ENCODE peak calls at places on chromosomes 7 and 10, in seven cellular contexts. One of them, this sample, is unnamed.

GRCh38 chr7:70944516-70944915 is 187.4 kb upstream of the GALNT17 start:
- DNase-seq in NT2/D1: no peak
- DNase-seq in OCI-LY7: no peak
- DNase-seq in naive thymus-derived CD4-positive, alpha-beta T cell: no peak
- DNase-seq in psoas muscle: no peak
- DNase-seq in aorta: no peak
- DNase-seq in neural progenitor cell: no peak
- DNase-seq in this sample: no peak

GRCh38 chr10:116255931-116256748 is 16.9 kb downstream of the GFRA1 start:
- DNase-seq in NT2/D1: no peak
- DNase-seq in OCI-LY7: no peak
- DNase-seq in naive thymus-derived CD4-positive, alpha-beta T cell: no peak
- DNase-seq in psoas muscle: no peak
- DNase-seq in aorta: no peak
- DNase-seq in neural progenitor cell: no peak
- DNase-seq in this sample: no peak

GRCh38 chr7:46754135-46754730 is 827.7 kb downstream of the TNS3 start:
- DNase-seq in NT2/D1: no peak
- DNase-seq in OCI-LY7: no peak
- DNase-seq in naive thymus-derived CD4-positive, alpha-beta T cell: no peak
- DNase-seq in psoas muscle: no peak
- DNase-seq in aorta: no peak
- DNase-seq in neural progenitor cell: no peak
- DNase-seq in this sample: no peak

GRCh38 chr10:13003004-13003403 is 1.5 kb upstream of the CCDC3 start:
- DNase-seq in NT2/D1: no peak
- DNase-seq in OCI-LY7: no peak
- DNase-seq in naive thymus-derived CD4-positive, alpha-beta T cell: no peak
- DNase-seq in psoas muscle: no peak
- DNase-seq in aorta: no peak
- DNase-seq in neural progenitor cell: no peak
- DNase-seq in this sample: no peak

GRCh38 chr10:85333594-85333993 is 1005.2 kb downstream of the CCSER2 start:
- DNase-seq in NT2/D1: no peak
- DNase-seq in OCI-LY7: no peak
- DNase-seq in naive thymus-derived CD4-positive, alpha-beta T cell: no peak
- DNase-seq in psoas muscle: no peak
- DNase-seq in aorta: no peak
- DNase-seq in neural progenitor cell: no peak
- DNase-seq in this sample: no peak

GRCh38 chr7:41880107-41880506 is 177.2 kb upstream of the INHBA start:
- DNase-seq in NT2/D1: no peak
- DNase-seq in OCI-LY7: no peak
- DNase-seq in naive thymus-derived CD4-positive, alpha-beta T cell: no peak
- DNase-seq in psoas muscle: no peak
- DNase-seq in aorta: no peak
- DNase-seq in neural progenitor cell: no peak
- DNase-seq in this sample: no peak

GRCh38 chr10:11165591-11166543 is 148.2 kb downstream of the CELF2 start:
- DNase-seq in NT2/D1: no peak
- DNase-seq in OCI-LY7: peak; percentile 77
- DNase-seq in naive thymus-derived CD4-positive, alpha-beta T cell: peak; percentile 89
- DNase-seq in psoas muscle: peak; percentile 62
- DNase-seq in aorta: peak; percentile 81
- DNase-seq in neural progenitor cell: peak; percentile 83
- DNase-seq in this sample: peak; percentile 38

GRCh38 chr7:124042826-124043225 is 10.0 kb upstream of the TMEM229A start:
- DNase-seq in NT2/D1: no peak
- DNase-seq in OCI-LY7: no peak
- DNase-seq in naive thymus-derived CD4-positive, alpha-beta T cell: no peak
- DNase-seq in psoas muscle: no peak
- DNase-seq in aorta: no peak
- DNase-seq in neural progenitor cell: no peak
- DNase-seq in this sample: no peak

GRCh38 chr10:123083811-123084210 is 52.0 kb upstream of the HMX3 start:
- DNase-seq in NT2/D1: no peak
- DNase-seq in OCI-LY7: no peak
- DNase-seq in naive thymus-derived CD4-positive, alpha-beta T cell: no peak
- DNase-seq in psoas muscle: no peak
- DNase-seq in aorta: no peak
- DNase-seq in neural progenitor cell: no peak
- DNase-seq in this sample: no peak

GRCh38 chr7:11427686-11428273 is 404.2 kb downstream of the THSD7A start:
- DNase-seq in NT2/D1: peak; percentile 66
- DNase-seq in OCI-LY7: peak; percentile 56
- DNase-seq in naive thymus-derived CD4-positive, alpha-beta T cell: no peak
- DNase-seq in psoas muscle: no peak
- DNase-seq in aorta: no peak
- DNase-seq in neural progenitor cell: peak; percentile 68
- DNase-seq in this sample: peak; percentile 32

GRCh38 chr7:135964254-135964653 is 12.9 kb downstream of the MTPN start:
- DNase-seq in NT2/D1: no peak
- DNase-seq in OCI-LY7: no peak
- DNase-seq in naive thymus-derived CD4-positive, alpha-beta T cell: no peak
- DNase-seq in psoas muscle: no peak
- DNase-seq in aorta: no peak
- DNase-seq in neural progenitor cell: no peak
- DNase-seq in this sample: no peak

GRCh38 chr7:130127404-130128395 is 57.4 kb downstream of the KLHDC10 start:
- DNase-seq in NT2/D1: no peak
- DNase-seq in OCI-LY7: no peak
- DNase-seq in naive thymus-derived CD4-positive, alpha-beta T cell: no peak
- DNase-seq in psoas muscle: no peak
- DNase-seq in aorta: no peak
- DNase-seq in neural progenitor cell: no peak
- DNase-seq in this sample: no peak

GRCh38 chr7:107304636-107305035 is 135.8 kb downstream of the HBP1 start:
- DNase-seq in NT2/D1: no peak
- DNase-seq in OCI-LY7: no peak
- DNase-seq in naive thymus-derived CD4-positive, alpha-beta T cell: no peak
- DNase-seq in psoas muscle: no peak
- DNase-seq in aorta: no peak
- DNase-seq in neural progenitor cell: no peak
- DNase-seq in this sample: no peak

GRCh38 chr10:74748632-74749031 is 77.8 kb upstream of the KAT6B start:
- DNase-seq in NT2/D1: no peak
- DNase-seq in OCI-LY7: no peak
- DNase-seq in naive thymus-derived CD4-positive, alpha-beta T cell: no peak
- DNase-seq in psoas muscle: no peak
- DNase-seq in aorta: no peak
- DNase-seq in neural progenitor cell: peak; percentile 64
- DNase-seq in this sample: no peak

GRCh38 chr7:116952640-116953371 is 495 bp upstream of the ST7 start:
- DNase-seq in NT2/D1: no peak
- DNase-seq in OCI-LY7: peak; percentile 70
- DNase-seq in naive thymus-derived CD4-positive, alpha-beta T cell: no peak
- DNase-seq in psoas muscle: peak; percentile 67
- DNase-seq in aorta: peak; percentile 85
- DNase-seq in neural progenitor cell: peak; percentile 53
- DNase-seq in this sample: peak; percentile 85

GRCh38 chr10:75304740-75305380 is 69.1 kb upstream of the COMTD1 start:
- DNase-seq in NT2/D1: no peak
- DNase-seq in OCI-LY7: no peak
- DNase-seq in naive thymus-derived CD4-positive, alpha-beta T cell: no peak
- DNase-seq in psoas muscle: no peak
- DNase-seq in aorta: no peak
- DNase-seq in neural progenitor cell: no peak
- DNase-seq in this sample: no peak

GRCh38 chr10:131274133-131274880 is 37.2 kb downstream of the TCERG1L start:
- DNase-seq in NT2/D1: no peak
- DNase-seq in OCI-LY7: no peak
- DNase-seq in naive thymus-derived CD4-positive, alpha-beta T cell: no peak
- DNase-seq in psoas muscle: no peak
- DNase-seq in aorta: no peak
- DNase-seq in neural progenitor cell: no peak
- DNase-seq in this sample: no peak

GRCh38 chr10:103820101-103821062 is 35.0 kb downstream of the SH3PXD2A start:
- DNase-seq in NT2/D1: no peak
- DNase-seq in OCI-LY7: no peak
- DNase-seq in naive thymus-derived CD4-positive, alpha-beta T cell: no peak
- DNase-seq in psoas muscle: peak; percentile 78
- DNase-seq in aorta: peak; percentile 82
- DNase-seq in neural progenitor cell: no peak
- DNase-seq in this sample: no peak

GRCh38 chr10:123521556-123521955 is 144.6 kb upstream of the GPR26 start:
- DNase-seq in NT2/D1: no peak
- DNase-seq in OCI-LY7: no peak
- DNase-seq in naive thymus-derived CD4-positive, alpha-beta T cell: no peak
- DNase-seq in psoas muscle: no peak
- DNase-seq in aorta: no peak
- DNase-seq in neural progenitor cell: no peak
- DNase-seq in this sample: no peak

GRCh38 chr10:4892681-4893080 is 66.7 kb downstream of the AKR1E2 start:
- DNase-seq in NT2/D1: no peak
- DNase-seq in OCI-LY7: no peak
- DNase-seq in naive thymus-derived CD4-positive, alpha-beta T cell: no peak
- DNase-seq in psoas muscle: no peak
- DNase-seq in aorta: no peak
- DNase-seq in neural progenitor cell: no peak
- DNase-seq in this sample: no peak

GRCh38 chr7:76303829-76304505 is 1.5 kb downstream of the HSPB1 start:
- DNase-seq in NT2/D1: no peak
- DNase-seq in OCI-LY7: peak; percentile 90
- DNase-seq in naive thymus-derived CD4-positive, alpha-beta T cell: no peak
- DNase-seq in psoas muscle: peak; percentile 57
- DNase-seq in aorta: peak; percentile 58
- DNase-seq in neural progenitor cell: no peak
- DNase-seq in this sample: no peak

GRCh38 chr7:47394216-47394615 is 187.7 kb downstream of the TNS3 start:
- DNase-seq in NT2/D1: no peak
- DNase-seq in OCI-LY7: no peak
- DNase-seq in naive thymus-derived CD4-positive, alpha-beta T cell: no peak
- DNase-seq in psoas muscle: no peak
- DNase-seq in aorta: peak; percentile 24
- DNase-seq in neural progenitor cell: no peak
- DNase-seq in this sample: no peak

GRCh38 chr10:86645111-86645445 is 9.3 kb upstream of the OPN4 start:
- DNase-seq in NT2/D1: no peak
- DNase-seq in OCI-LY7: no peak
- DNase-seq in naive thymus-derived CD4-positive, alpha-beta T cell: no peak
- DNase-seq in psoas muscle: no peak
- DNase-seq in aorta: no peak
- DNase-seq in neural progenitor cell: no peak
- DNase-seq in this sample: no peak

GRCh38 chr10:132792796-132793195 is 6.8 kb upstream of the NKX6-2 start:
- DNase-seq in NT2/D1: no peak
- DNase-seq in OCI-LY7: no peak
- DNase-seq in naive thymus-derived CD4-positive, alpha-beta T cell: no peak
- DNase-seq in psoas muscle: no peak
- DNase-seq in aorta: no peak
- DNase-seq in neural progenitor cell: no peak
- DNase-seq in this sample: no peak

GRCh38 chr7:142759433-142759832 is 10.2 kb downstream of the PRSS1 start:
- DNase-seq in NT2/D1: no peak
- DNase-seq in OCI-LY7: peak; percentile 16
- DNase-seq in naive thymus-derived CD4-positive, alpha-beta T cell: no peak
- DNase-seq in psoas muscle: no peak
- DNase-seq in aorta: no peak
- DNase-seq in neural progenitor cell: no peak
- DNase-seq in this sample: no peak

GRCh38 chr10:75042292-75042974 is 69.0 kb upstream of the SAMD8 start:
- DNase-seq in NT2/D1: no peak
- DNase-seq in OCI-LY7: no peak
- DNase-seq in naive thymus-derived CD4-positive, alpha-beta T cell: no peak
- DNase-seq in psoas muscle: peak; percentile 53
- DNase-seq in aorta: no peak
- DNase-seq in neural progenitor cell: no peak
- DNase-seq in this sample: no peak

DNA sequence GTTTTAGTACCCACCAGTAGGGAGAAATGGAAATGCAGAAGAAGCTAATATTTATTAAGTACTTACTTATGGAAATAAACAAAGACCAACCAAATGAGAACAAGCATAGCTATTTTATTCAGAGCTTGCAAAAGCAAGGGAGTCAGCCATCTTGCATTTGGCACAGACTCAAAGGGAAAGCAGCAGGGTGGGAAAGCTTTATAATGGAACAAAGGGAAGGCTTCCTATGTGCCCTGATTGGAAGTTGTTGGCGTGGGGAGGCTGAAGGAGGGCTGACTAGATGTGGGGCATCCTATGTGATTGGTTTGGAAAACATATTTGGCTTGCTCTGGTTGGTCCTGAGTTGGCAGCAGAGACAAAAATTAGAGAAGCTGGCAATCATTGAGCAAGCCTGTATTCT is 595.3 kb upstream of the GHITM start:
- DNase-seq in NT2/D1: no peak
- DNase-seq in OCI-LY7: no peak
- DNase-seq in naive thymus-derived CD4-positive, alpha-beta T cell: no peak
- DNase-seq in psoas muscle: no peak
- DNase-seq in aorta: no peak
- DNase-seq in neural progenitor cell: peak; percentile 49
- DNase-seq in this sample: no peak
- H3K4me1 ChIP-seq in NT2/D1: peaks cover 2% of the 10 kb centered on the region
- H3K4me1 ChIP-seq in OCI-LY7: no peaks in the 10 kb centered on the region
- H3K4me1 ChIP-seq in naive thymus-derived CD4-positive, alpha-beta T cell: no peaks in the 10 kb centered on the region
- H3K4me1 ChIP-seq in psoas muscle: no peaks in the 10 kb centered on the region
- H3K4me1 ChIP-seq in aorta: no peaks in the 10 kb centered on the region
- H3K4me1 ChIP-seq in neural progenitor cell: peaks cover 40% of the 10 kb centered on the region
- H3K4me1 ChIP-seq in this sample: no peaks in the 10 kb centered on the region

GRCh38 chr10:100829103-100829870 is 83.5 kb upstream of the SLF2 start:
- DNase-seq in NT2/D1: no peak
- DNase-seq in OCI-LY7: peak; percentile 8
- DNase-seq in naive thymus-derived CD4-positive, alpha-beta T cell: no peak
- DNase-seq in psoas muscle: no peak
- DNase-seq in aorta: no peak
- DNase-seq in neural progenitor cell: peak; percentile 62
- DNase-seq in this sample: peak; percentile 62
- H3K4me3 ChIP-seq in NT2/D1: peak overlapping the region; percentile 21
- H3K4me3 ChIP-seq in OCI-LY7: peak overlapping the region; percentile 50
- H3K4me3 ChIP-seq in naive thymus-derived CD4-positive, alpha-beta T cell: peak overlapping the region; percentile 56
- H3K4me3 ChIP-seq in psoas muscle: peak overlapping the region; percentile 58
- H3K4me3 ChIP-seq in aorta: no peak overlapping the region
- H3K4me3 ChIP-seq in neural progenitor cell: peak overlapping the region; percentile 43
- H3K4me3 ChIP-seq in this sample: peak overlapping the region; percentile 28

DNA sequence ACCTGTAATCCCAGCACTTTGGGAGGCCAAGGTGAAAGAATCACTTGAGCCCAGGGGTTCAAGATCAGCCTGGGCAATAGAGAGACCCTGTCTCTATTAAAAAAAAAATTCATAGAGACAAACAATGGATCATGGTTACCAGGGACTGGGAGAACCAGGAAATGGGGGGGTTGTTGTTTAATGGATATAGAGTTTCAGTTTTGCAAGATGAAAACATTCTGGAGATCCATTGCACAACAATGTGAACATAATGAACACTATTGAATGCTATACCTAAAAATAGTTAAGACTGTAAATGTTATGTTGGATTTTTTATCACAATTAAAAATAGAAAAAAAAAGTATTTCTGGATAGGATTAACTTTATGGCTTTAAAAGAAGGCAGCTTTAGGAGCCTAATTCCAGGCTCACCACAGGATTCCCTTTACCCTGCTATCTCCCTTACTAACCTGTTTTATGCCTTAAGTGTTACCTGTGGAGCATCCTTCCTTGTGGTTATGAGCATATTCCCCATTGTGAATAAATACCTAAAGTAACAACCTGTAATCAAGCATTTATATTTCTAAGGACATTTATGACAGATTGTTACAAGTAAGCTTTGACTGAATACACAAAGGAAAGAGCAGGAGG is 45.1 kb upstream of the SGCE start:
- DNase-seq in NT2/D1: no peak
- DNase-seq in OCI-LY7: no peak
- DNase-seq in naive thymus-derived CD4-positive, alpha-beta T cell: no peak
- DNase-seq in psoas muscle: no peak
- DNase-seq in aorta: no peak
- DNase-seq in neural progenitor cell: no peak
- DNase-seq in this sample: no peak
- H3K4me1 ChIP-seq in NT2/D1: no peaks in the 10 kb centered on the region
- H3K4me1 ChIP-seq in OCI-LY7: no peaks in the 10 kb centered on the region
- H3K4me1 ChIP-seq in naive thymus-derived CD4-positive, alpha-beta T cell: no peaks in the 10 kb centered on the region
- H3K4me1 ChIP-seq in psoas muscle: no peaks in the 10 kb centered on the region
- H3K4me1 ChIP-seq in aorta: no peaks in the 10 kb centered on the region
- H3K4me1 ChIP-seq in neural progenitor cell: peaks cover 12% of the 10 kb centered on the region
- H3K4me1 ChIP-seq in this sample: peaks cover 23% of the 10 kb centered on the region

GRCh38 chr7:55087521-55087961 is 68.7 kb downstream of the EGFR start:
- DNase-seq in NT2/D1: no peak
- DNase-seq in OCI-LY7: no peak
- DNase-seq in naive thymus-derived CD4-positive, alpha-beta T cell: no peak
- DNase-seq in psoas muscle: no peak
- DNase-seq in aorta: no peak
- DNase-seq in neural progenitor cell: no peak
- DNase-seq in this sample: no peak
- H3K4me3 ChIP-seq in NT2/D1: no peak overlapping the region
- H3K4me3 ChIP-seq in OCI-LY7: no peak overlapping the region
- H3K4me3 ChIP-seq in naive thymus-derived CD4-positive, alpha-beta T cell: no peak overlapping the region
- H3K4me3 ChIP-seq in psoas muscle: no peak overlapping the region
- H3K4me3 ChIP-seq in aorta: no peak overlapping the region
- H3K4me3 ChIP-seq in neural progenitor cell: no peak overlapping the region
- H3K4me3 ChIP-seq in this sample: no peak overlapping the region

This sample was measured in HAP-1.